ENCODE peak calls at places on chromosomes 4 and X, in seven cellular contexts. O, M, Y, B, L, T and X are unnamed samples.

GRCh38 chrX:112734250-112734649 is 54.5 kb upstream of the LHFPL1 start:
- DNase-seq in M (no peak), B (no peak), L (no peak), O (no peak), T (no peak), Y (peak; percentile 3), X (no peak)

GRCh38 chr4:124484940-124485339 is 227.6 kb downstream of the ANKRD50 start:
- DNase-seq in M (no peak), T (no peak), O (no peak), L (no peak), Y (no peak), B (no peak), X (no peak)

GRCh38 chr4:6331018-6331417 is 61.4 kb downstream of the WFS1 start:
- DNase-seq in B (no peak), Y (peak; percentile 29), T (no peak), L (peak; percentile 60), O (no peak), M (no peak), X (no peak)

GRCh38 chrX:134423606-134424005 is 36.4 kb upstream of the HPRT1 start:
- DNase-seq in T (no peak), M (no peak), L (peak; percentile 45), Y (no peak), B (no peak), O (no peak), X (no peak)

GRCh38 chr4:25882226-25882625 is 19.4 kb upstream of the SEL1L3 start:
- DNase-seq in B (no peak), O (no peak), T (no peak), Y (no peak), L (no peak), M (no peak), X (no peak)

GRCh38 chrX:51332188-51332942 is at the start of gene NUDT10:
- DNase-seq in L (peak; percentile 12), M (peak; percentile 71), T (no peak), O (no peak), B (no peak), Y (no peak), X (peak; percentile 57)

GRCh38 chrX:150150081-150150779 is 211.9 kb upstream of the EOLA2 start:
- DNase-seq in M (no peak), B (no peak), O (no peak), T (no peak), L (no peak), Y (no peak), X (no peak)

GRCh38 chr4:40301592-40301991 is 33.5 kb upstream of the CHRNA9 start:
- DNase-seq in M (no peak), Y (peak; percentile 97), O (no peak), B (no peak), L (no peak), T (peak; percentile 44), X (no peak)

GRCh38 chrX:120111611-120112010 is 4.1 kb downstream of the RHOXF1 start:
- DNase-seq in Y (no peak), B (no peak), M (no peak), L (no peak), T (no peak), O (no peak), X (no peak)

GRCh38 chr4:187075514-187075913 is 351.9 kb upstream of the FAT1 start:
- DNase-seq in M (no peak), O (no peak), B (no peak), T (no peak), L (no peak), Y (no peak), X (no peak)

GRCh38 chrX:1932231-1932630 is 317.4 kb downstream of the ASMT start:
- DNase-seq in L (no peak), Y (no peak), T (no peak), B (no peak), O (no peak), M (no peak), X (no peak)

GRCh38 chr4:93710101-93710846 is 118.3 kb upstream of the ATOH1 start:
- DNase-seq in B (peak; percentile 6), L (peak; percentile 10), O (no peak), Y (no peak), M (no peak), T (no peak), X (no peak)

GRCh38 chr4:141802324-141802723 is 165.9 kb downstream of the IL15 start:
- DNase-seq in O (no peak), M (no peak), Y (no peak), B (peak; percentile 11), T (no peak), L (peak; percentile 11), X (no peak)

GRCh38 chr4:17561195-17561909 is 15.6 kb upstream of the LAP3 start:
- DNase-seq in O (no peak), M (no peak), B (peak; percentile 54), T (no peak), Y (no peak), L (no peak), X (no peak)

GRCh38 chr4:40434126-40434692 is 99.1 kb downstream of the CHRNA9 start:
- DNase-seq in M (no peak), L (no peak), T (no peak), B (no peak), Y (no peak), O (no peak), X (no peak)

GRCh38 chr4:175413561-175413960 is 398.5 kb downstream of the GPM6A start:
- DNase-seq in O (no peak), L (no peak), T (no peak), B (no peak), Y (peak; percentile 76), M (no peak), X (no peak)

GRCh38 chr4:110071466-110071865 is 126.9 kb downstream of the ELOVL6 start:
- DNase-seq in L (no peak), Y (no peak), M (no peak), T (no peak), B (no peak), O (peak; percentile 64), X (no peak)

GRCh38 chr4:47538516-47538915 is 53.4 kb downstream of the ATP10D start:
- DNase-seq in B (no peak), T (no peak), O (no peak), M (no peak), Y (no peak), L (no peak), X (no peak)

GRCh38 chrX:46574941-46575381 is 1.4 kb downstream of the CHST7 start:
- DNase-seq in B (no peak), T (peak; percentile 10), L (no peak), Y (no peak), O (peak; percentile 31), M (no peak), X (no peak)

GRCh38 chr4:120839974-120840751 is 82.4 kb downstream of the PRDM5 start:
- DNase-seq in L (no peak), O (no peak), B (no peak), M (peak; percentile 16), T (no peak), Y (no peak), X (no peak)

GRCh38 chr4:56049428-56050212 is 100.9 kb downstream of the CEP135 start:
- DNase-seq in O (no peak), Y (no peak), M (no peak), L (peak; percentile 17), T (no peak), B (no peak), X (peak; percentile 75)

GRCh38 chrX:5976332-5976731 is 252.3 kb downstream of the NLGN4X start:
- DNase-seq in O (no peak), M (no peak), L (no peak), T (no peak), Y (no peak), B (no peak), X (no peak)

GRCh38 chrX:25049347-25049746 is 33.6 kb upstream of the ARX start:
- DNase-seq in T (no peak), M (no peak), L (peak; percentile 4), B (no peak), O (no peak), Y (peak; percentile 30), X (no peak)

GRCh38 chrX:119399772-119400101 is 601 bp downstream of the SLC25A43 start:
- DNase-seq in L (no peak), Y (no peak), T (no peak), M (no peak), B (no peak), O (no peak), X (no peak)

GRCh38 chrX:151985955-151986354 is 11.5 kb upstream of the GABRE start:
- DNase-seq in L (peak; percentile 43), T (no peak), B (no peak), M (no peak), O (no peak), Y (no peak), X (no peak)
- H3K27ac ChIP-seq in L (peak overlapping the region; percentile 87), T (no peak overlapping the region), B (no peak overlapping the region), M (no peak overlapping the region), O (no peak overlapping the region), Y (no peak overlapping the region), X (no peak overlapping the region)

GRCh38 chr4:48779998-48780866 is at the start of gene FRYL:
- DNase-seq in O (peak; percentile 100), M (peak; percentile 99), L (peak; percentile 98), B (peak; percentile 99), Y (peak; percentile 100), T (peak; percentile 94), X (peak; percentile 100)

GRCh38 chr4:48780867-48781219 is 764 bp upstream of the FRYL start:
- DNase-seq in M (peak; percentile 39), B (no peak), L (no peak), Y (peak; percentile 29), O (peak; percentile 59), T (peak; percentile 1), X (no peak)

GRCh38 chr4:48785302-48785701 is 5.2 kb upstream of the FRYL start:
- DNase-seq in B (no peak), M (no peak), Y (no peak), O (no peak), L (no peak), T (no peak), X (no peak)

GRCh38 chr4:48779095-48779997 is 733 bp downstream of the FRYL start:
- DNase-seq in M (peak; percentile 52), Y (peak; percentile 72), O (peak; percentile 71), T (peak; percentile 61), L (peak; percentile 47), B (peak; percentile 54), X (peak; percentile 92)

GRCh38 chr4:48781968-48782367 is 1.9 kb upstream of the FRYL start:
- DNase-seq in L (no peak), O (no peak), M (no peak), Y (no peak), B (peak; percentile 30), T (no peak), X (no peak)
- H3K27ac ChIP-seq in L (no peak overlapping the region), O (no peak overlapping the region), M (no peak overlapping the region), Y (no peak overlapping the region), B (no peak overlapping the region), T (no peak overlapping the region), X (no peak overlapping the region)

GRCh38 chr4:2859514-2859913 is 15.9 kb downstream of the ADD1 start:
- DNase-seq in O (no peak), M (no peak), T (no peak), Y (no peak), L (no peak), B (no peak), X (no peak)
- H3K27ac ChIP-seq in O (no peak overlapping the region), M (no peak overlapping the region), T (no peak overlapping the region), Y (no peak overlapping the region), L (no peak overlapping the region), B (no peak overlapping the region), X (no peak overlapping the region)

DNA sequence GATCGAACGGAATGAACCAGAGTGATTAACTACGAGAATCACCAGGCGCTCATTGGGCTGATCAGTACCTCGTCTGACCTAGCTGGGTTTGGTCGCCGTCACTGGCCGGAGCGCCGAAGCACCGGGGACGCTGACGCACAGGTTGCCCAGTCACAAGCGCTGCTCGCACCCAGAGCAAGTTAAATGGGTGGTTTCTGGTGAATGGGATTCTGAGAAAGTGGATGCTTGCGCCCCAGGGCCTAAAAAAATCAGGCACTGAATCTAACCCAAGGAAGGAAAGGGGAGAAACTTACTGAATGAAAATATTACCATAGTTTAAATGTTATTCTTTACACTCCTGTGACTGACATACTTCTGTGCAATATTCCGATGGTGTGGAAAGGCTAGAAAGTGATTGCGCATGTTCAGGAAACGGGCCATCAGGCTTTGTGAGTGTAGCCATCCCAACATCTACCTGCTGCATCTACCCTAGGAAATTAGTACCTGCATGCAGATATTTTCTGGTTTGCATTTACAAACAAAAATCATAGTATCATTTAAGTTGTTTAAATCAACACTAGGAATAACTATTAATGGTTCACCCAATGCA is 792 bp upstream of the ABCG2 start:
- DNase-seq in O (peak; percentile 36), L (peak; percentile 80), B (peak; percentile 26), T (no peak), Y (no peak), M (no peak), X (peak; percentile 48)
- H3K27ac ChIP-seq in O (no peak overlapping the region), L (peak overlapping the region; percentile 94), B (peak overlapping the region; percentile 28), T (no peak overlapping the region), Y (no peak overlapping the region), M (no peak overlapping the region), X (no peak overlapping the region)